ENCODE peak calls at places on chromosomes 16 and 17, in eight cellular contexts. D, S, Z, B, T, C, P and N are unnamed samples.

GRCh38 chr17:38550661-38551060 is 55.1 kb downstream of the SRCIN1 start:
- DNase-seq in D (no peak), S (no peak), Z (peak; percentile 67), B (peak; percentile 9), T (peak; percentile 41), C (no peak), P (no peak), N (peak; percentile 99)

GRCh38 chr17:34647511-34647910 is 68.1 kb downstream of the TMEM132E start:
- DNase-seq in D (no peak), S (no peak), Z (no peak), B (no peak), T (no peak), C (no peak), P (no peak), N (no peak)

GRCh38 chr16:86505185-86505898 is 5.0 kb upstream of the FOXF1 start:
- DNase-seq in D (no peak), S (peak; percentile 68), Z (no peak), B (peak; percentile 51), T (no peak), C (no peak), P (no peak), N (peak; percentile 84)

GRCh38 chr17:21295036-21295952 is 10.8 kb downstream of the MAP2K3 start:
- DNase-seq in D (no peak), S (no peak), Z (no peak), B (peak; percentile 59), T (no peak), C (no peak), P (no peak), N (peak; percentile 87)

GRCh38 chr16:65634833-65635232 is 513.0 kb upstream of the CDH11 start:
- DNase-seq in D (no peak), S (no peak), Z (no peak), B (no peak), T (no peak), C (no peak), P (no peak), N (no peak)

GRCh38 chr17:79005063-79005861 is 4.3 kb downstream of the CANT1 start:
- DNase-seq in D (no peak), S (no peak), Z (no peak), B (no peak), T (no peak), C (no peak), P (peak; percentile 19), N (peak; percentile 76)

GRCh38 chr17:14310584-14310983 is 9.7 kb downstream of the HS3ST3B1 start:
- DNase-seq in D (no peak), S (peak; percentile 7), Z (no peak), B (no peak), T (no peak), C (no peak), P (no peak), N (no peak)

GRCh38 chr16:77434365-77435239 is at the start of gene ADAMTS18:
- DNase-seq in D (no peak), S (peak; percentile 73), Z (no peak), B (no peak), T (no peak), C (peak; percentile 56), P (no peak), N (no peak)

GRCh38 chr17:50359005-50359699 is 13.2 kb downstream of the XYLT2 start:
- DNase-seq in D (no peak), S (no peak), Z (no peak), B (no peak), T (no peak), C (no peak), P (no peak), N (peak; percentile 63)

GRCh38 chr16:19168173-19169080 is at the start of gene SYT17:
- DNase-seq in D (no peak), S (peak; percentile 68), Z (no peak), B (no peak), T (no peak), C (peak; percentile 35), P (no peak), N (no peak)

GRCh38 chr17:27577124-27577761 is 53.7 kb upstream of the LGALS9 start:
- DNase-seq in D (no peak), S (peak; percentile 60), Z (peak; percentile 66), B (peak; percentile 66), T (no peak), C (peak; percentile 35), P (no peak), N (peak; percentile 88)

GRCh38 chr17:1958134-1958881 is 66.8 kb downstream of the RTN4RL1 start:
- DNase-seq in D (no peak), S (no peak), Z (no peak), B (no peak), T (no peak), C (no peak), P (no peak), N (peak; percentile 51)

GRCh38 chr16:24013733-24014645 is 178.2 kb downstream of the PRKCB start:
- DNase-seq in D (peak; percentile 67), S (no peak), Z (no peak), B (no peak), T (no peak), C (no peak), P (no peak), N (no peak)

GRCh38 chr17:7842380-7842949 is 8.4 kb downstream of the KDM6B start:
- DNase-seq in D (peak; percentile 92), S (peak; percentile 45), Z (peak; percentile 96), B (peak; percentile 90), T (no peak), C (no peak), P (peak; percentile 91), N (peak; percentile 98)

GRCh38 chr17:2701161-2701995 is 10.2 kb downstream of the CLUH start:
- DNase-seq in D (no peak), S (no peak), Z (no peak), B (no peak), T (no peak), C (peak; percentile 10), P (no peak), N (peak; percentile 80)

GRCh38 chr17:17057057-17057551 is 14.8 kb downstream of the MPRIP start:
- DNase-seq in D (no peak), S (no peak), Z (no peak), B (no peak), T (no peak), C (peak; percentile 10), P (no peak), N (no peak)

GRCh38 chr17:17056167-17056562 is 13.9 kb downstream of the MPRIP start:
- DNase-seq in D (no peak), S (no peak), Z (no peak), B (peak; percentile 39), T (no peak), C (peak; percentile 7), P (no peak), N (peak; percentile 95)

GRCh38 chr17:17054636-17055035 is 12.4 kb downstream of the MPRIP start:
- DNase-seq in D (no peak), S (no peak), Z (no peak), B (no peak), T (no peak), C (peak; percentile 1), P (no peak), N (no peak)

GRCh38 chr17:17053446-17054379 is 11.5 kb downstream of the MPRIP start:
- DNase-seq in D (no peak), S (no peak), Z (no peak), B (no peak), T (no peak), C (no peak), P (no peak), N (no peak)

DNA sequence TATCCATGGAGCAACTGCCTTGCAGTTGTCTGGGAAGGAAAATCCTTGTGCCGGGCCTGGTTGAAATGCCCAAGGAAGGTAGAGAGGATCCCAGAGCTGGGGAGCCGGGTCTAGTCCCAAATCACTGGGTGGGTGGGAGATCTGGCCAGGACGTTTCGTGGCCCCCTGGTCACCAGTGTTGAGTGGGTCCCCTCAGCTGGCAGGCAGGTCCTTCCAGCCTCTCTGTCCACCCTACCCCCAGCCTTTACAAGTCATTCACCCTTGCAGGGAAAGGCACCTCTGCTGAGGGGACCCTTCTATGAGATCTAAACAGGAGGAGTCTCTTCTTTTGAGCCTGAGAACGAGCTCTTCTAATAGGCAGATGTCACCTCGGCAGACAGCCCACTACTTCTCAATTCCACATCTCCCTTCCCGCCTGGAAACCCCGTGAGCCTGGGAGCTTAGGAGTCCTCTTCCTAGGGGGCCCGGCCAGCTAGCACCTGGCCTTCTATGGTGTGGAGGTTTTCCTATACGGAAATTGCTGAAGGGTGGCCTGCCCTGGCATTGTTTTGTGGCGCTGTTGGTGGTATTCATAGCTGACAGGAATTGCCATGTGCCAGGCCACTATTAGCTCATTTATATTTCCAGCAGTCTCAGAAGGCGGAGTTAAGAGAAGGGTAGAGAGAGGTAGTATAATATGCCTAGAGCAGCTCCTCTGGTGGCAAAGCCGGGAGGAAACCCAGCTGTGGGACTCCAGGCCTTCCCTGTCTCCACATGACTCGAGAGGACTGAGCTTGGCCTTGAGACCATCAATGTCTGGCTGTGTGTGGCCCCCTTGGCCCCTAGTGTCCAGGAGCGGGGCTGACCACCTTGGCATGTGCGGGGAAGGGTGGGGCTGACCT is 13.3 kb downstream of the MPRIP start:
- DNase-seq in D (no peak), S (no peak), Z (no peak), B (no peak), T (no peak), C (peak; percentile 7), P (no peak), N (peak; percentile 88)
- TF ChIP-seq CTCF in D (no peak), S (no peak), Z (peak; percentile 14), B (no peak), T (peak; percentile 15), C (no peak), P (no peak), N (no peak)

DNA sequence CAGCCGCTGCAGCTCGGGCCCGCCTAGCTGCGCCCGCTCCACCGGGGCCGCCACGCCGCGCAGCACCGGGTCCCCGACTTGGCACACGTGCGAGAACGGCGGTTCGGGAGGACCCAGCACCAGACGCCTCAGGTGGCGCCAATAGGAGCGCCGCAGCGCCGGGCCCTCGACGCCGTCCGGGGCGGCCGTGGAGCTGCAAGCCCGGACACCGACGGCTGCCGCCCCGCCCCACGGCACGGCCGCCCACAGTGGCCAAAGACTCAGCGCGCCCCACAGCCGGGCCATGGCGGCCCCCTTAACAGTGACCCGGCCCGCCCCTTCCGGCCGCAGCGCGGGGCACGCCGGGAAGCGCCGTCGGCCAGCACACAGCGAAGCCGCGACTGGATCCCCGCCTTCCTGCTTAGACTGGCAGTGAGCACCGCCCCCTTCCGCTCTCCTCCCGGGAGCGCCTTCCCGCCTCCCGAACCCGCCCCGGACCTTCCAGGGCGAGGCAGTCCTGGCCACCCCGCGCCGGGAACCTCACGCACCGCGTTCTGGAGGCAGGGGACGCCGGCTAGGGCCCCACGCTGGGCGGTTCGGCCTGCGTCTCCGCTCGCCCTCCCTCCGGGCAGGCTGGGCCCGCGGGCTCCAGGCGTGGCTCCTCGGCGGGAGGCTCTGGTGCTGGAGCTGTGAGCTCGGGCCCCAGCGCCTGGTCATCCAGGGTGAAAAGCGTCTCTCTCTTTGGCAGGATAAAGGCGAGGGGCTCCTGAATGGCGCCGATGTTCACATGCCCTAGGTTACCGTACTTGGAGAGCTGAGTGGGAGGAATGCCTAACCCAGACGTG is at the start of gene PDF:
- DNase-seq in D (peak; percentile 84), S (peak; percentile 97), Z (peak; percentile 82), B (peak; percentile 92), T (peak; percentile 69), C (peak; percentile 95), P (peak; percentile 55), N (peak; percentile 100)
- TF ChIP-seq CTCF in D (no peak), S (no peak), Z (no peak), B (no peak), T (no peak), C (no peak), P (no peak), N (no peak)

GRCh38 chr17:4815043-4815675 is 8.2 kb downstream of the PLD2 start:
- DNase-seq in D (no peak), S (no peak), Z (no peak), B (no peak), T (no peak), C (no peak), P (no peak), N (peak; percentile 66)
- TF ChIP-seq CTCF in D (no peak), S (peak; percentile 24), Z (peak; percentile 55), B (peak; percentile 29), T (peak; percentile 18), C (peak; percentile 23), P (no peak), N (peak; percentile 46)

GRCh38 chr16:79770244-79771064 is 169.9 kb upstream of the MAF start:
- DNase-seq in D (peak; percentile 43), S (peak; percentile 96), Z (peak; percentile 76), B (peak; percentile 83), T (peak; percentile 27), C (peak; percentile 87), P (peak; percentile 49), N (peak; percentile 98)
- TF ChIP-seq CTCF in D (no peak), S (no peak), Z (no peak), B (no peak), T (no peak), C (no peak), P (no peak), N (no peak)